ENCODE peak calls at places on chromosomes 1 and 21, in nine cellular contexts. J is choroid plexus epithelial cell, P is lung, A is BE2C, Z is LNCaP clone FGC, W is neural progenitor cell, R is epithelial cell of esophagus, H is sigmoid colon, N is heart right ventricle. G is an unnamed sample.

GRCh38 chr1:44249543-44249942 is 36.3 kb downstream of the DMAP1 start:
- DNase-seq in J (peak; percentile 33), W (peak; percentile 59), N (peak; percentile 23), R (no peak), P (no peak), Z (no peak), H (peak; percentile 71), A (peak; percentile 42), G (peak; percentile 73)

GRCh38 chr1:75501565-75501964 is 109.3 kb downstream of the SLC44A5 start:
- DNase-seq in Z (no peak), J (no peak), R (no peak), A (no peak), P (no peak), W (no peak), N (no peak), H (no peak), G (no peak)

GRCh38 chr1:221470000-221470698 is 271.7 kb downstream of the DUSP10 start:
- DNase-seq in P (no peak), H (no peak), Z (no peak), N (no peak), W (no peak), J (no peak), R (peak; percentile 13), A (no peak), G (no peak)

GRCh38 chr1:147586412-147586811 is 45.1 kb downstream of the BCL9 start:
- DNase-seq in N (no peak), J (no peak), R (no peak), P (no peak), H (no peak), W (peak; percentile 77), A (no peak), Z (no peak), G (no peak)

GRCh38 chr1:51543877-51544276 is 24.8 kb upstream of the EPS15 start:
- DNase-seq in A (no peak), R (peak; percentile 83), W (no peak), P (no peak), N (no peak), J (no peak), H (no peak), Z (no peak), G (no peak)

GRCh38 chr1:211281322-211282022 is 22.3 kb downstream of the RCOR3 start:
- DNase-seq in A (no peak), R (no peak), P (no peak), Z (no peak), W (peak; percentile 6), N (no peak), J (peak; percentile 24), H (no peak), G (no peak)

GRCh38 chr21:46210378-46211136 is 18.0 kb downstream of the LSS start:
- DNase-seq in P (no peak), J (no peak), R (no peak), N (no peak), W (peak; percentile 19), A (peak; percentile 3), H (peak; percentile 56), Z (no peak), G (no peak)

GRCh38 chr1:169779970-169780369 is 14.7 kb downstream of the METTL18 start:
- DNase-seq in Z (no peak), J (peak; percentile 57), H (no peak), R (peak; percentile 31), N (no peak), P (no peak), W (no peak), A (no peak), G (no peak)

GRCh38 chr1:170881268-170882265 is 53.8 kb upstream of the MROH9 start:
- DNase-seq in A (no peak), J (peak; percentile 79), W (peak; percentile 25), H (no peak), P (no peak), N (peak; percentile 9), Z (peak; percentile 10), R (peak; percentile 36), G (no peak)

GRCh38 chr1:246416261-246416660 is 90.8 kb downstream of the SMYD3 start:
- DNase-seq in P (no peak), N (no peak), Z (no peak), J (no peak), A (no peak), R (no peak), W (no peak), H (no peak), G (no peak)

GRCh38 chr1:11673089-11673769 is 7.7 kb downstream of the MAD2L2 start:
- DNase-seq in W (no peak), H (no peak), N (no peak), R (no peak), Z (no peak), J (no peak), P (no peak), A (no peak), G (no peak)

DNA sequence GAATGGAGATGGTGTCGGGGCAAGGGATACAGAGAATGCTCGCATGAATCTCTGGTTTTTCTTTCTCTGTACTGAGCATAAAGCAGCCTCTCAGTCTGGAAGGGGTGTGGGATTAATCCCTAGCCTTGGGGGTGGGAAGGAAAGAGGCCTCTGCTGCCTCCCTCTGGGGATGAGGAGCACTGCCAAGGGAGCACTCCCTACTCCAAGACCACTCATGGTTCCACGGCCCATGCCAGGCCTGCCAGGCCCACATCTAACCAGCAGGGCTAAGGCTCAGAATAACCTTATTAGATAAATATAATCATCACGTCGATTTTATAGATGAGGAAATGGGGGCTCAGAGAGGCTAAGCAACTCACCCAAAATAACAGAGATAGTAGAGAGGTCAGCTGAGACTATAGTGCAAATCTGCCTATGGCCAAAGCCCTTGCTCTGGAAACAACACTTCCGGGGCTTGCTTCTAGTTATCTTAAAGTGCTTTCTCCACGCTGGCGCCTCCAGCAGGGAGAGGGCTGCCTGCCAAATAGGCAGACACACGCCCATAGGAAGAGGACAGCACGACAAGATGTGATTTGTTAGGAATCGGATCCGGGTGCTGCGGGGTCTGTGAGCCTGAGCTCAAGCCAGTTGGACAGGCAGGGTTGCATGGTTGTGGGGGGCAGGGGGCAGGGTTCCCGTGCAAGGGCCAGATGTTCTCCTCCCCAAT is 522 bp downstream of the TEX35 start:
- DNase-seq in R (peak; percentile 27), N (peak; percentile 41), A (no peak), H (peak; percentile 46), Z (no peak), W (peak; percentile 24), J (peak; percentile 66), P (no peak), G (no peak)
- TF ChIP-seq CTCF in R (no peak), N (no peak), A (no peak), H (no peak), Z (no peak), W (peak; percentile 36), J (peak; percentile 31), P (no peak), G (no peak)

DNA sequence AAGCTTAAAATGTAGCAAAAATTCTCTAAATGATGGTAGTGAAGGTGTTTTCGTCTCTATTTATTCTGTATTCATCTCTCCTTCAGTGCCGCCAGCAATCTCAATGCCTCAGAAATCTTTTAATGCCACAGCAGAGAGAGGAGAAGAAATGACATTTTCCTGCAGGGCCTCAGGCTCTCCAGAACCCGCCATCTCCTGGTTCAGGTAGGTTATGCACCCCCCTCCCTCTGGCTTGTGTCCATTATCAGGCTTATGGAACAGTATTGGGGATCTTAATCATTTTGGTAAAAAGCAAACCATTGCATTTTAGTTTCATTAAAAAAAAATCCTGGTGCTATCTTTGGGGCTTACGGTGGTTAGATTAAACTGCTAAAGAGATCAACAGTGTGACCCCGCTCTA is 326.1 kb downstream of the NCAM2 start:
- DNase-seq in R (no peak), J (no peak), W (no peak), A (no peak), P (no peak), Z (no peak), N (no peak), H (no peak), G (no peak)
- TF ChIP-seq CTCF in R (no peak), J (no peak), W (peak; percentile 33), A (peak; percentile 40), P (no peak), Z (no peak), N (no peak), H (no peak), G (no peak)

GRCh38 chr1:155859234-155859829 is at the start of gene SYT11:
- DNase-seq in N (peak; percentile 96), P (peak; percentile 97), J (peak; percentile 97), H (peak; percentile 97), W (peak; percentile 99), R (peak; percentile 96), A (peak; percentile 96), Z (peak; percentile 93), G (peak; percentile 97)
- TF ChIP-seq CTCF in N (peak; percentile 28), P (no peak), J (peak; percentile 7), H (no peak), W (no peak), R (no peak), A (no peak), Z (no peak), G (no peak)

GRCh38 chr1:117087686-117088085 is 27.6 kb downstream of the TTF2 start:
- DNase-seq in P (no peak), A (no peak), N (no peak), R (no peak), H (no peak), Z (no peak), J (no peak), W (no peak), G (no peak)
- TF ChIP-seq CTCF in P (no peak), A (no peak), N (no peak), R (no peak), H (no peak), Z (no peak), J (no peak), W (no peak), G (no peak)

GRCh38 chr1:192477630-192478029 is 97.9 kb upstream of the RGS1 start:
- DNase-seq in W (no peak), R (peak; percentile 48), N (no peak), P (no peak), J (peak; percentile 76), Z (peak; percentile 21), A (no peak), H (no peak), G (no peak)
- TF ChIP-seq CTCF in W (peak; percentile 70), R (peak; percentile 32), N (peak; percentile 73), P (peak; percentile 17), J (peak; percentile 57), Z (peak; percentile 59), A (peak; percentile 57), H (peak; percentile 52), G (peak; percentile 30)

GRCh38 chr21:25607812-25608737 is 794 bp upstream of the MRPL39 start:
- DNase-seq in N (peak; percentile 81), J (peak; percentile 92), P (peak; percentile 78), H (peak; percentile 92), Z (peak; percentile 56), R (peak; percentile 86), W (peak; percentile 89), A (peak; percentile 81), G (peak; percentile 81)
- TF ChIP-seq CTCF in N (peak; percentile 95), J (peak; percentile 91), P (peak; percentile 96), H (peak; percentile 70), Z (peak; percentile 98), R (peak; percentile 94), W (peak; percentile 94), A (peak; percentile 96), G (peak; percentile 93)

GRCh38 chr1:85258536-85259117 is 835 bp downstream of the C1orf52 start:
- DNase-seq in Z (no peak), J (peak; percentile 74), H (no peak), P (no peak), R (peak; percentile 19), N (no peak), W (peak; percentile 88), A (no peak), G (no peak)
- TF ChIP-seq CTCF in Z (no peak), J (peak; percentile 33), H (no peak), P (no peak), R (peak; percentile 19), N (no peak), W (peak; percentile 44), A (no peak), G (no peak)

G was measured in heart left ventricle.